ENCODE peak calls at places on chromosome 16, in five cellular contexts. One of them, this sample, is unnamed.

GRCh38 chr16:80924372-80924978 is 82.2 kb downstream of the CMC2 start:
- DNase-seq in activated T-cell treated with anti-CD3 and anti-CD28 coated beads, Interleukin-2, amount 50 U/mL, for 72 hours: peak
- DNase-seq in EL: peak
- DNase-seq in stimulated activated CD8-positive, alpha-beta memory T cell treated with anti-CD3 and anti-CD28 coated beads, Interleukin-4, amount 100 ng/mL, for 4 hours: no peak
- DNase-seq in stimulated activated CD4-positive, alpha-beta T cell treated with anti-CD3 and anti-CD28 coated beads, Interleukin-12 subunit alpha, Interleukin-12 subunit beta, amount 100 ng/mL, for 4 hours: peak
- DNase-seq in this sample: no peak

GRCh38 chr16:55489956-55490265 is 10.9 kb downstream of the MMP2 start:
- DNase-seq in stimulated activated CD4-positive, alpha-beta T cell treated with anti-CD3 and anti-CD28 coated beads, Interleukin-12 subunit alpha, Interleukin-12 subunit beta, amount 100 ng/mL, for 4 hours: no peak
- DNase-seq in stimulated activated CD8-positive, alpha-beta memory T cell treated with anti-CD3 and anti-CD28 coated beads, Interleukin-4, amount 100 ng/mL, for 4 hours: no peak
- DNase-seq in EL: no peak
- DNase-seq in activated T-cell treated with anti-CD3 and anti-CD28 coated beads, Interleukin-2, amount 50 U/mL, for 72 hours: no peak
- DNase-seq in this sample: no peak

GRCh38 chr16:12559714-12560113 is 244.0 kb downstream of the CPPED1 start:
- DNase-seq in stimulated activated CD8-positive, alpha-beta memory T cell treated with anti-CD3 and anti-CD28 coated beads, Interleukin-4, amount 100 ng/mL, for 4 hours: no peak
- DNase-seq in EL: peak
- DNase-seq in activated T-cell treated with anti-CD3 and anti-CD28 coated beads, Interleukin-2, amount 50 U/mL, for 72 hours: no peak
- DNase-seq in stimulated activated CD4-positive, alpha-beta T cell treated with anti-CD3 and anti-CD28 coated beads, Interleukin-12 subunit alpha, Interleukin-12 subunit beta, amount 100 ng/mL, for 4 hours: no peak
- DNase-seq in this sample: no peak

GRCh38 chr16:57265850-57266530 is 18.5 kb downstream of the PLLP start:
- DNase-seq in stimulated activated CD8-positive, alpha-beta memory T cell treated with anti-CD3 and anti-CD28 coated beads, Interleukin-4, amount 100 ng/mL, for 4 hours: no peak
- DNase-seq in stimulated activated CD4-positive, alpha-beta T cell treated with anti-CD3 and anti-CD28 coated beads, Interleukin-12 subunit alpha, Interleukin-12 subunit beta, amount 100 ng/mL, for 4 hours: no peak
- DNase-seq in EL: no peak
- DNase-seq in activated T-cell treated with anti-CD3 and anti-CD28 coated beads, Interleukin-2, amount 50 U/mL, for 72 hours: no peak
- DNase-seq in this sample: no peak

GRCh38 chr16:83958137-83958810 is 5.2 kb downstream of the OSGIN1 start:
- DNase-seq in stimulated activated CD4-positive, alpha-beta T cell treated with anti-CD3 and anti-CD28 coated beads, Interleukin-12 subunit alpha, Interleukin-12 subunit beta, amount 100 ng/mL, for 4 hours: no peak
- DNase-seq in activated T-cell treated with anti-CD3 and anti-CD28 coated beads, Interleukin-2, amount 50 U/mL, for 72 hours: no peak
- DNase-seq in stimulated activated CD8-positive, alpha-beta memory T cell treated with anti-CD3 and anti-CD28 coated beads, Interleukin-4, amount 100 ng/mL, for 4 hours: no peak
- DNase-seq in EL: no peak
- DNase-seq in this sample: no peak

GRCh38 chr16:87707097-87707496 is 58.7 kb downstream of the KLHDC4 start:
- DNase-seq in stimulated activated CD8-positive, alpha-beta memory T cell treated with anti-CD3 and anti-CD28 coated beads, Interleukin-4, amount 100 ng/mL, for 4 hours: no peak
- DNase-seq in EL: no peak
- DNase-seq in stimulated activated CD4-positive, alpha-beta T cell treated with anti-CD3 and anti-CD28 coated beads, Interleukin-12 subunit alpha, Interleukin-12 subunit beta, amount 100 ng/mL, for 4 hours: no peak
- DNase-seq in activated T-cell treated with anti-CD3 and anti-CD28 coated beads, Interleukin-2, amount 50 U/mL, for 72 hours: no peak
- DNase-seq in this sample: no peak

GRCh38 chr16:57475711-57476339 is 10.5 kb downstream of the DOK4 start:
- DNase-seq in EL: peak
- DNase-seq in stimulated activated CD4-positive, alpha-beta T cell treated with anti-CD3 and anti-CD28 coated beads, Interleukin-12 subunit alpha, Interleukin-12 subunit beta, amount 100 ng/mL, for 4 hours: peak
- DNase-seq in activated T-cell treated with anti-CD3 and anti-CD28 coated beads, Interleukin-2, amount 50 U/mL, for 72 hours: peak
- DNase-seq in stimulated activated CD8-positive, alpha-beta memory T cell treated with anti-CD3 and anti-CD28 coated beads, Interleukin-4, amount 100 ng/mL, for 4 hours: no peak
- DNase-seq in this sample: no peak

GRCh38 chr16:24925163-24925562 is 79.4 kb downstream of the SLC5A11 start:
- DNase-seq in activated T-cell treated with anti-CD3 and anti-CD28 coated beads, Interleukin-2, amount 50 U/mL, for 72 hours: no peak
- DNase-seq in stimulated activated CD4-positive, alpha-beta T cell treated with anti-CD3 and anti-CD28 coated beads, Interleukin-12 subunit alpha, Interleukin-12 subunit beta, amount 100 ng/mL, for 4 hours: no peak
- DNase-seq in stimulated activated CD8-positive, alpha-beta memory T cell treated with anti-CD3 and anti-CD28 coated beads, Interleukin-4, amount 100 ng/mL, for 4 hours: no peak
- DNase-seq in EL: no peak
- DNase-seq in this sample: no peak

GRCh38 chr16:86070971-86071370 is 172.0 kb downstream of the IRF8 start:
- DNase-seq in activated T-cell treated with anti-CD3 and anti-CD28 coated beads, Interleukin-2, amount 50 U/mL, for 72 hours: no peak
- DNase-seq in EL: no peak
- DNase-seq in stimulated activated CD4-positive, alpha-beta T cell treated with anti-CD3 and anti-CD28 coated beads, Interleukin-12 subunit alpha, Interleukin-12 subunit beta, amount 100 ng/mL, for 4 hours: no peak
- DNase-seq in stimulated activated CD8-positive, alpha-beta memory T cell treated with anti-CD3 and anti-CD28 coated beads, Interleukin-4, amount 100 ng/mL, for 4 hours: no peak
- DNase-seq in this sample: no peak

GRCh38 chr16:28033870-28034269 is 29.6 kb downstream of the GSG1L start:
- DNase-seq in activated T-cell treated with anti-CD3 and anti-CD28 coated beads, Interleukin-2, amount 50 U/mL, for 72 hours: no peak
- DNase-seq in stimulated activated CD8-positive, alpha-beta memory T cell treated with anti-CD3 and anti-CD28 coated beads, Interleukin-4, amount 100 ng/mL, for 4 hours: no peak
- DNase-seq in stimulated activated CD4-positive, alpha-beta T cell treated with anti-CD3 and anti-CD28 coated beads, Interleukin-12 subunit alpha, Interleukin-12 subunit beta, amount 100 ng/mL, for 4 hours: no peak
- DNase-seq in EL: no peak
- DNase-seq in this sample: no peak

GRCh38 chr16:85017151-85017550 is 5.8 kb upstream of the ZDHHC7 start:
- DNase-seq in stimulated activated CD4-positive, alpha-beta T cell treated with anti-CD3 and anti-CD28 coated beads, Interleukin-12 subunit alpha, Interleukin-12 subunit beta, amount 100 ng/mL, for 4 hours: no peak
- DNase-seq in stimulated activated CD8-positive, alpha-beta memory T cell treated with anti-CD3 and anti-CD28 coated beads, Interleukin-4, amount 100 ng/mL, for 4 hours: no peak
- DNase-seq in activated T-cell treated with anti-CD3 and anti-CD28 coated beads, Interleukin-2, amount 50 U/mL, for 72 hours: peak
- DNase-seq in EL: no peak
- DNase-seq in this sample: no peak

GRCh38 chr16:11613381-11614303 is 26.9 kb upstream of the LITAF start:
- DNase-seq in activated T-cell treated with anti-CD3 and anti-CD28 coated beads, Interleukin-2, amount 50 U/mL, for 72 hours: no peak
- DNase-seq in EL: no peak
- DNase-seq in stimulated activated CD4-positive, alpha-beta T cell treated with anti-CD3 and anti-CD28 coated beads, Interleukin-12 subunit alpha, Interleukin-12 subunit beta, amount 100 ng/mL, for 4 hours: no peak
- DNase-seq in stimulated activated CD8-positive, alpha-beta memory T cell treated with anti-CD3 and anti-CD28 coated beads, Interleukin-4, amount 100 ng/mL, for 4 hours: no peak
- DNase-seq in this sample: no peak

This sample was measured in SK-N-MC.